ENCODE peak calls at places on chromosomes 12 and 14, in six cellular contexts. V is uterus; R is K562; C is CD8-positive, alpha-beta memory T cell; J is sigmoid colon; X is tibial artery. L is an unnamed sample.

GRCh38 chr12:120224304-120225199 is 23.6 kb upstream of the RPLP0 start:
- DNase-seq in C (no peak), V (no peak), R (no peak), X (no peak), J (peak; percentile 81), L (peak; percentile 67)

GRCh38 chr12:94710933-94711332 is 60.6 kb upstream of the TMCC3 start:
- DNase-seq in X (no peak), V (no peak), C (peak; percentile 7), R (peak; percentile 27), J (no peak), L (peak; percentile 56)

GRCh38 chr12:67539946-67540345 is 108.6 kb upstream of the DYRK2 start:
- DNase-seq in C (no peak), R (no peak), J (no peak), V (no peak), X (no peak), L (no peak)

GRCh38 chr12:125643055-125643454 is 577.8 kb downstream of the AACS start:
- DNase-seq in R (no peak), C (no peak), V (no peak), J (no peak), X (no peak), L (no peak)

GRCh38 chr14:100298551-100299237 is 7.5 kb downstream of the SLC25A29 start:
- DNase-seq in X (peak; percentile 63), R (no peak), J (peak; percentile 65), V (no peak), C (no peak), L (no peak)

GRCh38 chr14:57714487-57714899 is 151.4 kb downstream of the SLC35F4 start:
- DNase-seq in J (no peak), X (no peak), R (no peak), V (no peak), C (no peak), L (peak; percentile 27)

GRCh38 chr12:32264995-32265394 is 134.4 kb upstream of the FGD4 start:
- DNase-seq in R (no peak), X (no peak), J (no peak), V (peak; percentile 29), C (no peak), L (no peak)

GRCh38 chr14:104553166-104554087 is 26.1 kb upstream of the C14orf180 start:
- DNase-seq in V (no peak), X (peak; percentile 51), J (peak; percentile 51), C (no peak), R (no peak), L (peak; percentile 59)

GRCh38 chr14:53354331-53354730 is 201.2 kb upstream of the DDHD1 start:
- DNase-seq in R (no peak), C (no peak), J (no peak), V (no peak), X (no peak), L (peak; percentile 19)

DNA sequence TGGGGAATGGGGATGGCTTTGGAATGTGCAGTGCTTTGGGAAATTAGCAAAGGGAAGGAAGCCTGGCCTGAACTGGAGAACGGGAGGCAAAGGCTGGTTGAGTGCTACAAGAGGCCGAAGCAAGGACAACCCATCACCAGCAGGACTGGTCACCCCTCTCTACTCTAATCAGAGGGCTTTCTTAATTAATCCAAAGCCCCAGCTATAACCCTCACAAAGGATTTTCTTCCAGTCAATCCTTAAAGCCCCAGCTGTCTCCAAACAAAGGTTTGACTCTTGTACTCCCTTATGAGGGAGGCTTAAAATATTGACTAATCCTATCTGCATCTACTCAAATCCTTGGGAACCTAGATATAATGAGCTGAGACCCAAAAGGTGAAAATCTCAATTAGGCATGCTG is 256.3 kb downstream of the NTF3 start:
- DNase-seq in C (no peak), J (no peak), R (no peak), V (no peak), X (no peak), L (no peak)
- H3K4me3 ChIP-seq in C (no peak overlapping the region), J (no peak overlapping the region), R (no peak overlapping the region), V (no peak overlapping the region), X (no peak overlapping the region), L (no peak overlapping the region)

DNA sequence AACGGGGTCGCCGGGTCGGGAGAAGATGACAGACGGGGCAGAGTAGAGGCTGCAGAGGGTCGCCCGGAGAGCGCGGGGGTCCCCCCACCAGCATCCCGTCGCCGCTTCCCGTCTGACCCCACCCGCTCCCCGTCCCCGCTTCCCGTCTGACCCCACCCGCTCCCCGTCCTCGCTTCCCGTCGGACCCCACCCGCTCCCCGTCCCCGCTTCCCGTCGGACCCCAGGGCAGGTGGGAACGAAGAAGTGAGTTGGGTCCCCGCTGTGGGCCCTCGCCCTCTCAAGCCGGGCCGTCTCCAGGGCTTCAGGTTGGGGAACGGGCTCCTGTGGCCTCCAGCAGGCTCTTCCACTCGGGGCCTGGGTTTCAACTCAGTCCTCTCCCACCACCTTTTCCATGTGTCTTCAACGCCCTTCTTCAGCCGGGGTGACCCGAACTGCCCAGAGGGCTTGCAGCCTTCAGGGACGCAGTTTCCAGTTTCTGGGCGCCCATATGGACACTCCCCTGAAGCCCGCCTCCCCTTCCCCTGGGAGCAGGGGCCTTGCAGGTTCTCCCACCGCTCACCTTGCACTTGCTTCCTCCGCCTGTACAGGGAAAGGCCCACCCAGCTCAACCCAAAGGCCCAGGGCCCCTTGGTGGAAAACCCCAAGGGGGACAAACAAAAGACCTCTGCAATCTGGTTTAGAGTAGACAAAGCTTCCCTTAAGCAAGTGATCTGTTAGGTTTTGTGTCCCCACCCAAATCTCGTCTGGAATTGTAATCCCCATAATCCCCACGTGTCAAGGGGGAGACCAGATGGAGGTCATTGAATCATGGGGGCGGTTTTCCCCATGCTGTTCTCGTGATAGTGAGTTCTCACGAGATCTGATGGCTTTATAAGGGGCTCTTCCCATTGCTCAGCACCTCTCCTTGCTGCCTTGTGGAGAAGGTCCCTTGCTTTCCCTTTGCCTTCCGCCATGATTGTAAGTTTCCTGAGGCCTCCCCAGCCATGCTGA is 66.5 kb downstream of the TNFAIP2 start:
- DNase-seq in X (no peak), C (no peak), V (peak; percentile 17), J (peak; percentile 63), R (no peak), L (no peak)
- H3K4me3 ChIP-seq in X (peak overlapping the region; percentile 40), C (no peak overlapping the region), V (no peak overlapping the region), J (no peak overlapping the region), R (no peak overlapping the region), L (peak overlapping the region; percentile 60)

GRCh38 chr12:122983789-122984515 is 3.5 kb downstream of the ARL6IP4 start:
- DNase-seq in J (no peak), R (peak; percentile 49), X (peak; percentile 87), V (no peak), C (no peak), L (peak; percentile 73)
- H3K4me3 ChIP-seq in J (no peak overlapping the region), R (no peak overlapping the region), X (peak overlapping the region; percentile 24), V (no peak overlapping the region), C (no peak overlapping the region), L (no peak overlapping the region)

GRCh38 chr12:72273851-72274284 is 1.7 kb downstream of the TRHDE start:
- DNase-seq in R (no peak), V (no peak), J (no peak), X (no peak), C (no peak), L (peak; percentile 33)

GRCh38 chr12:72271741-72272661 is at the start of gene TRHDE:
- DNase-seq in V (peak; percentile 30), X (peak; percentile 70), R (no peak), C (no peak), J (peak; percentile 64), L (peak; percentile 84)

GRCh38 chr12:72271401-72271740 is 799 bp upstream of the TRHDE start:
- DNase-seq in X (peak; percentile 62), J (no peak), C (no peak), V (no peak), R (no peak), L (peak; percentile 70)

GRCh38 chr12:72273499-72273837 is 1.3 kb downstream of the TRHDE start:
- DNase-seq in R (no peak), C (no peak), X (no peak), V (no peak), J (no peak), L (no peak)

DNA sequence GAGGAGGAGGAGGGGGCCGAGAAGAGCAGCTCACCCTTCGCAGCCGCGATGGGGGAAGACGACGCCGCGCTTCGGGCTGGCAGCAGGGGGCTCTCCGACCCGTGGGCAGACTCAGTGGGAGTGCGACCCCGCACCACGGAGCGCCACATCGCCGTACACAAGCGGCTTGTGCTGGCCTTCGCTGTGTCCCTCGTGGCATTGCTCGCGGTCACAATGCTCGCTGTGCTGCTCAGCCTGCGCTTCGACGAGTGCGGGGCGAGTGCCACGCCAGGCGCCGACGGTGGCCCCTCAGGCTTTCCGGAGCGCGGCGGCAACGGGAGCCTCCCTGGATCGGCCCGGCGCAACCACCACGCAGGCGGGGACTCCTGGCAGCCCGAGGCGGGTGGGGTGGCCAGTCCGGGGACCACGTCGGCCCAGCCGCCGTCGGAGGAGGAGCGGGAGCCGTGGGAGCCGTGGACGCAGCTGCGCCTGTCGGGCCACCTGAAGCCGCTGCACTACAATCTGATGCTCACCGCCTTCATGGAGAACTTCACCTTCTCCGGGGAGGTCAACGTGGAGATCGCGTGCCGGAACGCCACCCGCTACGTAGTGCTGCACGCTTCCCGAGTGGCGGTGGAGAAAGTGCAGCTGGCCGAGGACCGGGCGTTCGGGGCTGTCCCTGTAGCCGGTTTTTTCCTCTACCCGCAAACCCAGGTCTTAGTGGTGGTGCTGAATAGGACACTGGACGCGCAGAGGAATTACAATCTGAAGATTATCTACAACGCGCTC is 745 bp downstream of the TRHDE start:
- DNase-seq in V (peak; percentile 19), X (peak; percentile 60), R (no peak), J (no peak), C (no peak), L (peak; percentile 65)
- H3K4me3 ChIP-seq in V (peak overlapping the region; percentile 65), X (peak overlapping the region; percentile 71), R (no peak overlapping the region), J (peak overlapping the region; percentile 25), C (no peak overlapping the region), L (peak overlapping the region; percentile 73)

DNA sequence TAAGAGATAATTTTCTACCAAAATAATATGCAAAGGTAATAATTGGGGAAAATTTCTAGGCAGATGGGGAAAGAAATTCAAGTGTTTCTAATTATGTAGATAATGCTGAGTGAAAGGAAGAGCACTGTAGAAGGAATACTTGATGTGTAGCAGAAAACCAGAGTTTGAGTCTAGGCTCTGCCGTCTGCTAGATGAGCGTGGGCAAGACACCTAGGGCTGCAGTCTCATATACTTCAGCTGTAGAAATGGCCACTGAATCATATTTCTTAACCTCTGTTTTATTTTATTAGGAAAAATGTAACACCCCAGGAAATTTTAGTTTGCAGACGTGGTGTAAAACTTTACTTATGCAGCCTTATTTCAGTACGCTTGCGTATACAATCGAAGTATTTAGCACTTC is 59.8 kb upstream of the SLC38A2 start:
- DNase-seq in V (no peak), R (peak; percentile 29), J (no peak), C (no peak), X (no peak), L (no peak)
- H3K4me3 ChIP-seq in V (no peak overlapping the region), R (no peak overlapping the region), J (no peak overlapping the region), C (no peak overlapping the region), X (no peak overlapping the region), L (no peak overlapping the region)